ENCODE peak calls at places on chromosomes 5 and 9, in four cellular contexts. Y is neuronal stem cell, F is mesenchymal stem cell, Q is trophoblast cell. R is an unnamed sample.

GRCh38 chr9:6218099-6218502 is 2.5 kb downstream of the IL33 start:
- DNase-seq in Q (no peak), F (peak; percentile 3), Y (no peak), R (no peak)

GRCh38 chr9:87884578-87885459 is 2.1 kb downstream of the SPATA31E1 start:
- DNase-seq in Y (no peak), Q (no peak), F (no peak), R (no peak)

GRCh38 chr5:97101189-97101910 is 41.1 kb downstream of the LIX1 start:
- DNase-seq in F (peak; percentile 34), Y (no peak), Q (no peak), R (no peak)

GRCh38 chr9:112072721-112073553 is 102.2 kb downstream of the SUSD1 start:
- DNase-seq in Q (peak; percentile 46), Y (no peak), F (peak; percentile 99), R (no peak)

GRCh38 chr5:168085321-168086040 is 206.0 kb upstream of the WWC1 start:
- DNase-seq in Q (no peak), F (peak; percentile 32), Y (no peak), R (no peak)

GRCh38 chr9:129619787-129620668 is 873 bp downstream of the C9orf50 start:
- DNase-seq in Y (no peak), Q (no peak), F (peak; percentile 54), R (peak; percentile 57)

GRCh38 chr9:2014148-2014547 is 999 bp upstream of the SMARCA2 start:
- DNase-seq in F (no peak), Y (no peak), Q (no peak), R (no peak)

GRCh38 chr9:111036068-111036789 is 2.0 kb downstream of the LPAR1 start:
- DNase-seq in F (peak; percentile 65), Q (no peak), Y (peak; percentile 26), R (peak; percentile 78)

GRCh38 chr9:89022071-89022721 is 30.9 kb downstream of the S1PR3 start:
- DNase-seq in Y (no peak), Q (no peak), F (peak; percentile 81), R (no peak)

GRCh38 chr5:52751137-52751536 is 36.6 kb upstream of the ITGA1 start:
- DNase-seq in Y (no peak), Q (no peak), F (no peak), R (no peak)

GRCh38 chr5:150065886-150066285 is 20.5 kb downstream of the CSF1R start:
- DNase-seq in F (no peak), Y (no peak), Q (no peak), R (no peak)

GRCh38 chr5:79849486-79850315 is 141.4 kb downstream of the MTX3 start:
- DNase-seq in F (no peak), Y (no peak), Q (no peak), R (no peak)

GRCh38 chr5:79666758-79667157 is 22.9 kb upstream of the CMYA5 start:
- DNase-seq in F (no peak), Q (no peak), Y (no peak), R (no peak)

GRCh38 chr9:93304574-93305496 is 120.9 kb downstream of the WNK2 start:
- DNase-seq in Y (peak; percentile 50), Q (peak; percentile 64), F (peak; percentile 47), R (peak; percentile 83)

GRCh38 chr5:139688712-139689413 is 40.7 kb downstream of the CXXC5 start:
- DNase-seq in Q (no peak), F (no peak), Y (no peak), R (no peak)

GRCh38 chr5:171715551-171715950 is 70.1 kb upstream of the SMIM23 start:
- DNase-seq in Y (no peak), Q (peak; percentile 23), F (no peak), R (no peak)

GRCh38 chr5:171975262-171975876 is 31.1 kb downstream of the FBXW11 start:
- DNase-seq in Y (no peak), Q (peak; percentile 13), F (peak; percentile 20), R (peak; percentile 50)

GRCh38 chr5:127912411-127912810 is 171.2 kb upstream of the SLC12A2 start:
- DNase-seq in Y (no peak), F (no peak), Q (peak; percentile 4), R (no peak)

GRCh38 chr9:115116620-115117284 is 1.2 kb downstream of the TNC start:
- DNase-seq in Q (no peak), Y (no peak), F (no peak), R (no peak)
- H3K4ac ChIP-seq in Q (peak overlapping the region; percentile 48), Y (no peak overlapping the region), F (no peak overlapping the region), R (no peak overlapping the region)

GRCh38 chr5:1210832-1211251 is 9.4 kb downstream of the SLC6A19 start:
- DNase-seq in Q (no peak), Y (no peak), F (no peak), R (no peak)

GRCh38 chr5:1212881-1213280 is 11.5 kb downstream of the SLC6A19 start:
- DNase-seq in F (no peak), Q (no peak), Y (no peak), R (no peak)

GRCh38 chr5:1209896-1210776 is 8.7 kb downstream of the SLC6A19 start:
- DNase-seq in F (no peak), Y (no peak), Q (peak; percentile 25), R (no peak)

GRCh38 chr5:1212271-1212670 is 10.9 kb downstream of the SLC6A19 start:
- DNase-seq in Q (no peak), Y (no peak), F (no peak), R (no peak)

DNA sequence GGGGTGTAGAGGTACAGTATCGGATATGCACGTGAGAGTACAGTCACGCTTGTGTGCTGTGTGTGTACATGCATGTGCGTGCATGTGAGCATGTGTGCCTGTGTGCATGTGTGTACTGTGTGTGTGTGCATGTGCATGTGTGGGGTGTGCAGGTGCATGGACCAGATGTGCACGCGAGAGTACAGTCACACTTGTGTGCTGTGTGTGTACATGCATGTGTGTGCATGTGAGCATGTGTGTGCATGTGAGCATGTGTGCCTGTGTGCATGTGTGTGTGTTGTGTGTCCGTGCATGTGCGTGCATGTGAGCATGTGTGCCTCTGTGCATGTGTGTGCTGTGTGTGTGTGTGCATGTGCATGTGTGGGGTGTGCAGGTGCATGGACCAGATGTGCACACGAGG is 10.3 kb downstream of the SLC6A19 start:
- DNase-seq in Q (no peak), F (no peak), Y (no peak), R (no peak)
- H2BK12ac ChIP-seq in Q (no peak overlapping the region), F (no peak overlapping the region), Y (peak overlapping the region; percentile 94), R (no peak overlapping the region)

DNA sequence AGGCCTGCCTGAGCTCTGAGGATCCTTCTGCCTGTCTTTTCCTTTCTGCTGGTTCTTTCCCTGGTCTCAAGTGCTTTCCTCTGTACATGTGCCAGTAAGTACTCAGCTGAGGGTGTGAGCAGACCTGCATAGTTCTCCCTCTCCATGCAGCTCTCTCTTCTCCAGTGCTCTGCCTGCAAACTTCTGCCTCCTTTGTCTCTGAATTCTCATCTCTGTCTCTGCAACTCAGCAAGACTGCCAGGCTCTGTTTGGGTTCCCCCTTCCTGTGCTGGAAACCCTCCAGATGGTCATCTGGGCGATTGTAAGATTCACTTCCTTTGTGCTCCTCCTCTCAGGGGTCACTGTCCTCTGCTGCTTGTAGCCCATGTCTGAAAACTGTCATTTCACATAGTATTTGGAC is 175.1 kb upstream of the TBC1D2 start:
- DNase-seq in Y (no peak), Q (no peak), F (peak; percentile 4), R (no peak)
- H4K91ac ChIP-seq in Y (no peak overlapping the region), Q (no peak overlapping the region), F (no peak overlapping the region), R (no peak overlapping the region)

GRCh38 chr9:96514825-96515218 is 64.9 kb downstream of the HABP4 start:
- DNase-seq in Y (no peak), Q (no peak), F (no peak), R (no peak)
- H3K4ac ChIP-seq in Y (no peak overlapping the region), Q (no peak overlapping the region), F (no peak overlapping the region), R (no peak overlapping the region)

GRCh38 chr9:70435948-70436347 is 21.5 kb upstream of the KLF9 start:
- DNase-seq in Q (no peak), Y (no peak), F (peak; percentile 71), R (no peak)
- H2BK12ac ChIP-seq in Q (no peak overlapping the region), Y (no peak overlapping the region), F (no peak overlapping the region), R (no peak overlapping the region)

GRCh38 chr5:114238771-114239313 is 123.0 kb upstream of the KCNN2 start:
- DNase-seq in Y (no peak), Q (no peak), F (peak; percentile 60), R (no peak)

GRCh38 chr5:114249838-114250237 is 112.0 kb upstream of the KCNN2 start:
- DNase-seq in F (peak; percentile 79), Y (no peak), Q (no peak), R (no peak)

GRCh38 chr5:114243281-114243982 is 118.4 kb upstream of the KCNN2 start:
- DNase-seq in F (peak; percentile 88), Y (no peak), Q (no peak), R (no peak)

GRCh38 chr5:114243983-114244305 is 117.9 kb upstream of the KCNN2 start:
- DNase-seq in F (no peak), Y (no peak), Q (no peak), R (no peak)
- H4K91ac ChIP-seq in F (no peak overlapping the region), Y (no peak overlapping the region), Q (no peak overlapping the region), R (no peak overlapping the region)

GRCh38 chr5:38039091-38039490 is 199.2 kb upstream of the GDNF start:
- DNase-seq in Y (no peak), Q (peak; percentile 68), F (no peak), R (no peak)
- H3K4ac ChIP-seq in Y (no peak overlapping the region), Q (no peak overlapping the region), F (no peak overlapping the region), R (no peak overlapping the region)

GRCh38 chr9:36992501-36993316 is 41.4 kb downstream of the PAX5 start:
- DNase-seq in F (no peak), Y (no peak), Q (no peak), R (no peak)

GRCh38 chr9:36997414-36997813 is 36.7 kb downstream of the PAX5 start:
- DNase-seq in F (no peak), Y (no peak), Q (peak; percentile 36), R (no peak)

GRCh38 chr9:36993933-36994764 is 39.9 kb downstream of the PAX5 start:
- DNase-seq in Y (no peak), F (no peak), Q (no peak), R (no peak)

GRCh38 chr9:36996677-36997076 is 37.4 kb downstream of the PAX5 start:
- DNase-seq in Y (no peak), Q (no peak), F (no peak), R (no peak)

GRCh38 chr9:36995927-36996471 is 38.1 kb downstream of the PAX5 start:
- DNase-seq in F (peak; percentile 53), Y (peak; percentile 64), Q (peak; percentile 54), R (peak; percentile 89)
- H2BK12ac ChIP-seq in F (no peak overlapping the region), Y (no peak overlapping the region), Q (no peak overlapping the region), R (no peak overlapping the region)

GRCh38 chr9:134214766-134215394 is 50.5 kb upstream of the RNU6ATAC start:
- DNase-seq in Y (no peak), Q (no peak), F (peak; percentile 54), R (no peak)
- H4K91ac ChIP-seq in Y (no peak overlapping the region), Q (no peak overlapping the region), F (peak overlapping the region; percentile 98), R (no peak overlapping the region)